ENCODE peak calls at places on chromosomes 2 and 18, in four cellular contexts. R, U, X and H are unnamed samples.

GRCh38 chr2:126725580-126725979 is 69.6 kb downstream of the GYPC start:
- DNase-seq in R (no peak), U (no peak), X (no peak), H (no peak)

GRCh38 chr2:88739985-88740600 is 48.6 kb downstream of the RPIA start:
- DNase-seq in R (peak), U (peak), X (peak), H (peak)

GRCh38 chr2:158488442-158489216 is 31.9 kb downstream of the PKP4 start:
- DNase-seq in R (no peak), U (no peak), X (no peak), H (no peak)

GRCh38 chr18:46324556-46324955 is 220.4 kb downstream of the HAUS1 start:
- DNase-seq in R (peak), U (no peak), X (no peak), H (no peak)

GRCh38 chr2:217988840-217989204 is 14.0 kb downstream of the TNS1 start:
- DNase-seq in R (no peak), U (no peak), X (no peak), H (no peak)

GRCh38 chr18:47737198-47737830 is 193.1 kb downstream of the SMAD2 start:
- DNase-seq in R (no peak), U (no peak), X (no peak), H (no peak)

GRCh38 chr2:149164827-149165226 is 126.3 kb downstream of the LYPD6B start:
- DNase-seq in R (no peak), U (no peak), X (no peak), H (no peak)

GRCh38 chr2:15889800-15890498 is 50.4 kb upstream of the MYCN start:
- DNase-seq in R (no peak), U (no peak), X (no peak), H (no peak)

GRCh38 chr2:86393521-86394490 is 47.4 kb upstream of the KDM3A start:
- DNase-seq in R (peak), U (no peak), X (no peak), H (no peak)

GRCh38 chr2:102273619-102274211 is 37.6 kb upstream of the IL1RL1 start:
- DNase-seq in R (no peak), U (no peak), X (no peak), H (peak)

GRCh38 chr2:239288951-239289481 is 111.8 kb downstream of the HDAC4 start:
- DNase-seq in R (no peak), U (peak), X (no peak), H (peak)

GRCh38 chr18:7011142-7011541 is 106.5 kb downstream of the LAMA1 start:
- DNase-seq in R (no peak), U (no peak), X (no peak), H (no peak)

GRCh38 chr2:227805578-227805977 is 8.1 kb upstream of the CCL20 start:
- DNase-seq in R (no peak), U (no peak), X (no peak), H (peak)

GRCh38 chr2:55842009-55842408 is 81.6 kb downstream of the EFEMP1 start:
- DNase-seq in R (peak), U (no peak), X (no peak), H (no peak)

GRCh38 chr2:231483398-231484329 is 19.4 kb upstream of the NCL start:
- DNase-seq in R (no peak), U (peak), X (peak), H (no peak)

GRCh38 chr18:12858961-12859360 is 25.1 kb downstream of the PTPN2 start:
- DNase-seq in R (no peak), U (no peak), X (no peak), H (no peak)

GRCh38 chr18:10826400-10826799 is 300.6 kb downstream of the NAPG start:
- DNase-seq in R (no peak), U (no peak), X (no peak), H (no peak)

GRCh38 chr2:30406853-30407252 is 40.2 kb upstream of the LCLAT1 start:
- DNase-seq in R (no peak), U (no peak), X (no peak), H (no peak)

GRCh38 chr2:73451263-73451972 is 65.8 kb downstream of the ALMS1 start:
- DNase-seq in R (no peak), U (no peak), X (no peak), H (no peak)

GRCh38 chr18:39752351-39752750 is 2186.8 kb upstream of the CELF4 start:
- DNase-seq in R (no peak), U (no peak), X (no peak), H (no peak)

GRCh38 chr18:70499218-70499691 is 210.4 kb downstream of the SOCS6 start:
- DNase-seq in R (no peak), U (no peak), X (no peak), H (no peak)

GRCh38 chr18:55897101-55897500 is 309.1 kb upstream of the TCF4 start:
- DNase-seq in R (no peak), U (no peak), X (no peak), H (no peak)

GRCh38 chr18:2356906-2357305 is 214.4 kb downstream of the METTL4 start:
- DNase-seq in R (no peak), U (no peak), X (no peak), H (no peak)

GRCh38 chr2:27027211-27027651 is 5.5 kb upstream of the TMEM214 start:
- DNase-seq in R (no peak), U (no peak), X (no peak), H (no peak)